ENCODE peak calls at places on chromosomes 6 and 20, in seven cellular contexts. Z is cardiac fibroblast, S is lower lobe of right lung, D is body of pancreas, Q is AG10803, O is suprapubic skin, G is GM10248. U is an unnamed sample.

GRCh38 chr6:4322846-4323309 is 187.5 kb upstream of the ECI2 start:
- DNase-seq in Z (no peak), S (no peak), D (no peak), Q (no peak), O (no peak), G (no peak), U (peak; percentile 57)

GRCh38 chr20:24987873-24988835 is 4.4 kb downstream of the APMAP start:
- DNase-seq in Z (no peak), S (no peak), D (no peak), Q (no peak), O (peak; percentile 35), G (no peak), U (no peak)

GRCh38 chr6:29510202-29510601 is 22.4 kb upstream of the MAS1L start:
- DNase-seq in Z (no peak), S (no peak), D (no peak), Q (no peak), O (peak; percentile 23), G (no peak), U (no peak)

GRCh38 chr6:119716668-119717270 is 367.2 kb upstream of the MAN1A1 start:
- DNase-seq in Z (no peak), S (no peak), D (no peak), Q (no peak), O (no peak), G (no peak), U (no peak)

GRCh38 chr6:107110200-107110599 is 5.1 kb downstream of the BEND3 start:
- DNase-seq in Z (no peak), S (no peak), D (peak; percentile 6), Q (peak; percentile 39), O (no peak), G (no peak), U (no peak)

GRCh38 chr6:125598422-125598821 is 151.0 kb upstream of the HEY2 start:
- DNase-seq in Z (peak; percentile 94), S (peak; percentile 84), D (peak; percentile 40), Q (peak; percentile 57), O (no peak), G (no peak), U (peak; percentile 88)

GRCh38 chr6:2938632-2939083 is 32.7 kb downstream of the SERPINB6 start:
- DNase-seq in Z (peak; percentile 43), S (no peak), D (peak; percentile 54), Q (no peak), O (peak; percentile 21), G (no peak), U (no peak)

GRCh38 chr6:3769610-3770009 is 18.1 kb upstream of the PXDC1 start:
- DNase-seq in Z (peak; percentile 72), S (no peak), D (no peak), Q (peak; percentile 63), O (no peak), G (no peak), U (peak; percentile 47)

GRCh38 chr6:35687658-35688604 is 784 bp downstream of the FKBP5 start:
- DNase-seq in Z (peak; percentile 47), S (peak; percentile 83), D (peak; percentile 80), Q (peak; percentile 33), O (peak; percentile 89), G (peak; percentile 53), U (peak; percentile 58)

GRCh38 chr6:54390362-54390761 is 82.1 kb downstream of the TINAG start:
- DNase-seq in Z (no peak), S (no peak), D (no peak), Q (no peak), O (no peak), G (no peak), U (no peak)

GRCh38 chr6:98944598-98945011 is 3.1 kb downstream of the FBXL4 start:
- DNase-seq in Z (peak; percentile 64), S (no peak), D (no peak), Q (peak; percentile 37), O (no peak), G (no peak), U (peak; percentile 44)

GRCh38 chr6:137870286-137870685 is 3.2 kb downstream of the TNFAIP3 start:
- DNase-seq in Z (no peak), S (no peak), D (no peak), Q (no peak), O (no peak), G (no peak), U (no peak)

GRCh38 chr20:6704132-6704861 is 63.2 kb upstream of the BMP2 start:
- DNase-seq in Z (peak; percentile 81), S (no peak), D (peak; percentile 82), Q (peak; percentile 64), O (no peak), G (no peak), U (peak; percentile 64)

GRCh38 chr6:106370639-106371038 is 10.1 kb downstream of the CRYBG1 start:
- DNase-seq in Z (no peak), S (no peak), D (no peak), Q (no peak), O (no peak), G (no peak), U (no peak)

GRCh38 chr20:35134472-35134871 is 12.7 kb downstream of the EDEM2 start:
- DNase-seq in Z (peak; percentile 64), S (no peak), D (peak; percentile 46), Q (no peak), O (no peak), G (no peak), U (peak; percentile 70)

GRCh38 chr6:85372188-85372914 is 77.5 kb upstream of the NT5E start:
- DNase-seq in Z (peak; percentile 37), S (no peak), D (no peak), Q (no peak), O (no peak), G (peak; percentile 29), U (peak; percentile 54)
- TF ChIP-seq CTCF in Z (peak; percentile 13), S (peak; percentile 11), D (no peak), Q (no peak), O (no peak), G (peak; percentile 20), U (peak; percentile 35)

GRCh38 chr6:140303218-140303949 is 928.9 kb upstream of the CITED2 start:
- DNase-seq in Z (no peak), S (no peak), D (no peak), Q (no peak), O (no peak), G (no peak), U (no peak)

DNA sequence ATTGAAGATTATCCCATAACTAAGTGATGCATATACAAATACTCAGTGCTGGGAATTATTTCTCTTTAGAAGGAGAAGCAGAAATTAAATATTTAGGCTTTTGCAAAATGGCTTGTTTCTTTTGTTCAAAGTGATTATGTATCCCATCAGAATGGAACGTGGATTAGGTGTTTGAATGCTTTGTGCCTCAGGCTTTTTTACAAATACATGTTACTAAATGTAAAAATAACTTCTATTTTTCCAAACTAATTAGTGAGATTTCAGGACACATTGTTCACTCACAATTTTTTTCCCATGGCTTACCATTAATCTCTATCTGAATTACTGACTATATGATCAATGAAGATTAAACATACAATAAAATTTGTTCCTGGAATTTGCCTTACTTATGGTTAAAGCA is 925.9 kb upstream of the CITED2 start:
- DNase-seq in Z (no peak), S (no peak), D (no peak), Q (no peak), O (no peak), G (no peak), U (no peak)
- TF ChIP-seq CTCF in Z (no peak), S (no peak), D (no peak), Q (no peak), O (no peak), G (no peak), U (no peak)

DNA sequence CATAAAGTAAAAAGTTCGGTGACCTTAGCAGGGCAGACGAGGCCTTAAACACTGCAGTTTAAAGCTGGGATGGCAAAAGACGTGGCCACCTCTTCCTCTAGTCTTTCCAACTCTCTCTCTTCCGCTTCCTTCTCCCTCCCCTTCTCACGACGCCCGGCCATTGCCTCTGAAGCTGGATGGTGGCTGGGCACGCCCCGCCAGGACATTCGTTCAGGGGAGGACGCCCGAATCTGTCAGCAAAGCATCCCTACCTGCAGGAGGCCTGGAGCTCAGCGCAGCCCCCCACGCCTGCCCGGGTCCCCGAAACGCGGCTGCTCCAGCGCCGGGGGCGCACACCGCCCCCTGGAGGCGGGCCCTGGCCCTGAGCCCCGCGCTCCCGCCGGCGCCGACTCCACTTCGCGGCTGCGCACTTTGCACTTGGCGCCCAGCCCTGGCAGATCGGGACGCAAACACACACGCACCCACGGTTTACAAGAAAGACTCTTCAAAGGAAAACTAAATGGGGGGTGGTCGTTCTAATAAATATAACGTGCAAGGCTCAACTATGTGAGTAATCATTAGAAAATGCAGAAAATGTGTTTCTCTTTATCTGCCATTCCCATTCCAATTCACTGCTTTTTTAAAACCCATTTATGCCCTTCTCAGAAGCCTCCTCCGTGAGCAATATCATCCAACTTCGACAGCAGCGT is 54.7 kb upstream of the FOXC1 start:
- DNase-seq in Z (peak; percentile 64), S (peak; percentile 79), D (peak; percentile 42), Q (peak; percentile 53), O (no peak), G (peak; percentile 70), U (peak; percentile 68)
- TF ChIP-seq CTCF in Z (peak; percentile 32), S (peak; percentile 81), D (peak; percentile 35), Q (peak; percentile 52), O (no peak), G (peak; percentile 53), U (peak; percentile 55)

DNA sequence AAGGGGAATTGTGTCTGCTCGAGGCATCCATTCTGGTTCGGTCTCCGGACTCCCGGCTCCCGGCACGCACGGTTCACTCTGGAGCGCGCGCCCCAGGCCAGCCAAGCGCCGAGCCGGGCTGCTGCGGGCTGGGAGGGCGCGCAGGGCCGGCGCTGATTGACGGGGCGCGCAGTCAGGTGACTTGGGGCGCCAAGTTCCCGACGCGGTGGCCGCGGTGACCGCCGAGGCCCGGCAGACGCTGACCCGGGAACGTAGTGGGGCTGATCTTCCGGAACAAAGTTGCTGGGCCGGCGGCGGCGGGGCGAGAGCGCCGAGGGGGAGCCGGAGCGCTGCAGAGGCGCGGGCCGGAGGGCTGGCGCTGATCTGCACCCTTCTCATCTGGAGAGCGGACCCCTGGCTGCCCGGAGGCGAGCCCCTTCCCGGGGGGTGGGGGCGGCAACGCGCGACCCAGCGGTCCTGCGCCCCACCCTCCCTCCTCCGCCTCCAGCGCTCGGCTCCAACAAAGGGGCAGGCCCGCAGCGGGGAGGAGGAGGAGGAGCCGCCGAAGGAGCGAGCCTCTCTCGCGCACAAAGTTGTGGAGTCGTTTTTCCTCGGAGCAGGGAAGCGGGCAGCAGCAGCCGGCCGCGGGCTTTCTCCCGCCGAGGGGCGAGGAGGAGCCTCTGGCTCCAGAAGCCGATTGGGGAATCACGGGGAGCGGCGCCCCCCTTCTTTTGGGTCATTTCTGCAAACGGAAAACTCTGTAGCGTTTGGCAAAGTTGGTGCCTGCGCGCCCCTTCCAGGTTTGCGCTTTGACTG is at the start of gene UTRN:
- DNase-seq in Z (peak; percentile 86), S (peak; percentile 87), D (peak; percentile 83), Q (peak; percentile 83), O (peak; percentile 90), G (peak; percentile 74), U (peak; percentile 84)
- TF ChIP-seq CTCF in Z (no peak), S (no peak), D (no peak), Q (no peak), O (no peak), G (no peak), U (no peak)

GRCh38 chr6:24494726-24495515 is at the start of gene ALDH5A1:
- DNase-seq in Z (peak; percentile 44), S (peak; percentile 82), D (peak; percentile 71), Q (peak; percentile 34), O (peak; percentile 85), G (peak; percentile 82), U (peak; percentile 7)
- TF ChIP-seq CTCF in Z (no peak), S (peak; percentile 26), D (peak; percentile 30), Q (peak; percentile 16), O (no peak), G (peak; percentile 53), U (no peak)

U was measured in fibroblast of the aortic adventitia.